ENCODE peak calls at places on chromosomes 2 and 18, in seven cellular contexts. Y is iPS-NIHi11, O is aorta, J is NCI-H510A treated with DMSO at 0.1 percent for 48 hours, I is AG20443, P is dorsolateral prefrontal cortex, B is fibroblast of lung. X is an unnamed sample.

GRCh38 chr2:186303091-186303490 is 183.0 kb upstream of the ZC3H15 start:
- DNase-seq in I (no peak), O (no peak), B (no peak), Y (no peak), J (no peak), P (no peak), X (no peak)

GRCh38 chr2:15602393-15602792 is 10.7 kb downstream of the DDX1 start:
- DNase-seq in I (no peak), O (no peak), P (no peak), B (no peak), J (no peak), Y (no peak), X (no peak)

GRCh38 chr18:34595673-34596072 is 114.4 kb upstream of the DTNA start:
- DNase-seq in I (no peak), P (no peak), J (peak), Y (peak), O (no peak), B (peak), X (no peak)

GRCh38 chr2:63059434-63060078 is 8.9 kb downstream of the OTX1 start:
- DNase-seq in J (no peak), B (no peak), Y (peak), O (no peak), I (no peak), P (no peak), X (no peak)

GRCh38 chr18:35042389-35043066 is 1.3 kb downstream of the MAPRE2 start:
- DNase-seq in I (no peak), P (no peak), J (no peak), O (no peak), Y (no peak), B (peak), X (no peak)

GRCh38 chr2:35846-36245 is 10.5 kb downstream of the FAM110C start:
- DNase-seq in I (no peak), P (no peak), Y (no peak), J (peak), O (no peak), B (no peak), X (no peak)

GRCh38 chr2:20674974-20675679 is 8.2 kb downstream of the GDF7 start:
- DNase-seq in O (peak), P (no peak), I (peak), J (no peak), B (peak), Y (no peak), X (peak)

GRCh38 chr2:225464346-225465025 is 65.0 kb downstream of the NYAP2 start:
- DNase-seq in B (no peak), J (no peak), O (no peak), P (no peak), Y (no peak), I (no peak), X (no peak)

GRCh38 chr2:168961450-168962229 is 60.5 kb downstream of the G6PC2 start:
- DNase-seq in I (peak), J (peak), O (no peak), P (no peak), Y (peak), B (peak), X (no peak)

GRCh38 chr2:25373269-25373981 is 31.7 kb upstream of the DNMT3A start:
- DNase-seq in P (no peak), O (peak), B (no peak), Y (no peak), I (no peak), J (peak), X (no peak)

X was measured in coronary artery.